ENCODE peak calls at places on chromosomes 13 and 19, in six cellular contexts. G is dorsolateral prefrontal cortex, V is mucosa of descending colon, D is transverse colon, N is left lung, H is upper lobe of left lung. C is an unnamed sample.

GRCh38 chr13:66424417-66424816 is 805.7 kb downstream of the PCDH9 start:
- DNase-seq in G (no peak), V (no peak), D (no peak), N (no peak), H (no peak), C (no peak)

GRCh38 chr13:27192896-27193295 is 21.3 kb upstream of the USP12 start:
- DNase-seq in G (no peak), V (no peak), D (no peak), N (no peak), H (no peak), C (no peak)

GRCh38 chr13:20140487-20140886 is 20.4 kb downstream of the GJA3 start:
- DNase-seq in G (no peak), V (no peak), D (no peak), N (no peak), H (no peak), C (no peak)

GRCh38 chr13:105452895-105453294 is 1082.6 kb downstream of the EFNB2 start:
- DNase-seq in G (no peak), V (no peak), D (no peak), N (no peak), H (no peak), C (no peak)

GRCh38 chr19:29878973-29879654 is 62.9 kb upstream of the URI1 start:
- DNase-seq in G (peak; percentile 13), V (no peak), D (no peak), N (no peak), H (no peak), C (no peak)

GRCh38 chr13:54647275-54647674 is 1618.7 kb downstream of the OLFM4 start:
- DNase-seq in G (no peak), V (no peak), D (no peak), N (no peak), H (no peak), C (no peak)

GRCh38 chr13:23799945-23800344 is 89.3 kb downstream of the MIPEP start:
- DNase-seq in G (no peak), V (no peak), D (no peak), N (no peak), H (no peak), C (peak; percentile 55)

GRCh38 chr13:90906554-90906953 is 440.9 kb upstream of the MIR17HG start:
- DNase-seq in G (no peak), V (no peak), D (no peak), N (no peak), H (no peak), C (no peak)

GRCh38 chr13:110109910-110110309 is 197.0 kb downstream of the COL4A1 start:
- DNase-seq in G (no peak), V (peak; percentile 63), D (peak; percentile 28), N (no peak), H (no peak), C (no peak)

GRCh38 chr19:51327066-51327985 is 14.6 kb downstream of the VSIG10L start:
- DNase-seq in G (no peak), V (no peak), D (peak; percentile 43), N (peak; percentile 84), H (peak; percentile 41), C (peak; percentile 89)

GRCh38 chr13:41848435-41849255 is 112.3 kb downstream of the VWA8 start:
- DNase-seq in G (no peak), V (no peak), D (no peak), N (no peak), H (no peak), C (no peak)

GRCh38 chr13:49305824-49306425 is 58.2 kb downstream of the CDADC1 start:
- DNase-seq in G (no peak), V (no peak), D (no peak), N (peak; percentile 70), H (no peak), C (no peak)

GRCh38 chr19:54035215-54036178 is 28.2 kb downstream of the VSTM1 start:
- DNase-seq in G (no peak), V (no peak), D (no peak), N (no peak), H (no peak), C (no peak)

GRCh38 chr19:50512999-50513745 is 541 bp downstream of the ASPDH start:
- DNase-seq in G (no peak), V (peak; percentile 35), D (no peak), N (peak; percentile 27), H (no peak), C (no peak)

GRCh38 chr19:14381689-14382474 is 638 bp downstream of the ADGRE5 start:
- DNase-seq in G (no peak), V (peak; percentile 78), D (peak; percentile 81), N (peak; percentile 84), H (peak; percentile 77), C (peak; percentile 25)

GRCh38 chr19:50500753-50501151 is 10.2 kb downstream of the JOSD2 start:
- DNase-seq in G (no peak), V (peak; percentile 28), D (no peak), N (peak; percentile 69), H (no peak), C (no peak)

GRCh38 chr13:110637747-110638146 is 22.4 kb downstream of the NAXD start:
- DNase-seq in G (no peak), V (no peak), D (no peak), N (peak; percentile 28), H (no peak), C (no peak)

GRCh38 chr19:17358395-17358794 is 18.7 kb downstream of the PLVAP start:
- DNase-seq in G (no peak), V (no peak), D (no peak), N (no peak), H (no peak), C (no peak)

GRCh38 chr19:1244693-1245451 is 3.3 kb downstream of the ATP5F1D start:
- DNase-seq in G (no peak), V (peak; percentile 89), D (peak; percentile 85), N (peak; percentile 93), H (peak; percentile 86), C (no peak)

GRCh38 chr19:1512671-1513491 is at the start of gene ADAMTSL5:
- DNase-seq in G (no peak), V (peak; percentile 73), D (peak; percentile 84), N (peak; percentile 85), H (peak; percentile 44), C (peak; percentile 91)

GRCh38 chr19:28430214-28430613 is 782.7 kb downstream of the UQCRFS1 start:
- DNase-seq in G (no peak), V (no peak), D (no peak), N (no peak), H (no peak), C (no peak)

GRCh38 chr19:32373614-32374295 is 28.3 kb downstream of the ZNF507 start:
- DNase-seq in G (no peak), V (no peak), D (peak; percentile 42), N (no peak), H (peak; percentile 65), C (no peak)

GRCh38 chr19:11069451-11070009 is 19.7 kb upstream of the LDLR start:
- DNase-seq in G (no peak), V (no peak), D (no peak), N (no peak), H (peak; percentile 25), C (no peak)

GRCh38 chr19:42325896-42326771 is 699 bp downstream of the MEGF8 start:
- DNase-seq in G (no peak), V (peak; percentile 69), D (no peak), N (no peak), H (no peak), C (peak; percentile 74)
- TF ChIP-seq CTCF in G (no peak), V (no peak), D (no peak), N (no peak), H (peak; percentile 20), C (no peak)

DNA sequence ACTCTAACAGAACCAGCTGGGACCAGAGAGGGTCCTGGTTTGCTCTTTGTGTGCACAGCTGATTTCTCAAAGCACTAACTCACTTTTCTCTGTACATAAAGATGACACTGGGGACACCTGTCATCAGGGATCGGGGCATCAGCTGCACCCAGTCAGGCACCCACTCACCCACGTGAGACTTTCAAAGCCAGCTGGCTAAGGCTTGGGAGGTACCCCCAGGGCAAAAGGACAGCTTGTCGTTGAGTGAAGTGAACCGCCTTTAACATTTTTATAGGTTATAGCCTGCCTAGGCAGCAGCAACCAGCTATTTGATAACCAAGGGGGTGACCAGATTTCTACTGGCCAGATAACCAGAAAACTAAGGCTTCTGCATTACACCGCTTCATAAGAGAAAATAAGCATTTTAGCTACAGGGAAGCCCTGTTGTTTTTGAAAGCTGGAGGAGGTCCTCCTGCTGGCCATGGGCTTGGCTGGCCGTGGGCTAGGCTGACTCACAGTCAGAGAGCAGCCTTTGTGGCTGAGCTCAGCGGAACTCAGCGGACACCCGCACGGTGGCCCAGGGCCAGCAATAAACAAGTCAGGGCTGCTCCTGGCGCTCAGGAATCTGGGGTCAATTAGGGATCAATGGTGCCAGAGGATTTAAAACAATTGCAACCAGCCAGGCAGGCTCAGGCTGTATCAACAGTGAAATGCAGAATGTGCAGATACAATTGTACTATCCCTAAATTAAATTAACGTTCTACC is 57.1 kb downstream of the ALOX5AP start:
- DNase-seq in G (peak; percentile 87), V (peak; percentile 78), D (peak; percentile 50), N (peak; percentile 85), H (peak; percentile 48), C (no peak)
- TF ChIP-seq CTCF in G (peak; percentile 10), V (no peak), D (no peak), N (no peak), H (no peak), C (no peak)

GRCh38 chr19:3668331-3669133 is 31.7 kb downstream of the PIP5K1C start:
- DNase-seq in G (no peak), V (no peak), D (no peak), N (no peak), H (no peak), C (no peak)

GRCh38 chr19:3667037-3667638 is 33.1 kb downstream of the PIP5K1C start:
- DNase-seq in G (no peak), V (no peak), D (no peak), N (no peak), H (no peak), C (no peak)

GRCh38 chr19:3669134-3669436 is 31.2 kb downstream of the PIP5K1C start:
- DNase-seq in G (peak; percentile 55), V (no peak), D (no peak), N (no peak), H (no peak), C (no peak)

GRCh38 chr19:3665681-3666544 is 34.4 kb downstream of the PIP5K1C start:
- DNase-seq in G (peak; percentile 84), V (peak; percentile 73), D (peak; percentile 70), N (peak; percentile 93), H (peak; percentile 58), C (peak; percentile 92)

GRCh38 chr19:3667766-3668165 is 32.5 kb downstream of the PIP5K1C start:
- DNase-seq in G (no peak), V (no peak), D (no peak), N (no peak), H (no peak), C (no peak)
- TF ChIP-seq CTCF in G (no peak), V (no peak), D (no peak), N (no peak), H (no peak), C (no peak)

DNA sequence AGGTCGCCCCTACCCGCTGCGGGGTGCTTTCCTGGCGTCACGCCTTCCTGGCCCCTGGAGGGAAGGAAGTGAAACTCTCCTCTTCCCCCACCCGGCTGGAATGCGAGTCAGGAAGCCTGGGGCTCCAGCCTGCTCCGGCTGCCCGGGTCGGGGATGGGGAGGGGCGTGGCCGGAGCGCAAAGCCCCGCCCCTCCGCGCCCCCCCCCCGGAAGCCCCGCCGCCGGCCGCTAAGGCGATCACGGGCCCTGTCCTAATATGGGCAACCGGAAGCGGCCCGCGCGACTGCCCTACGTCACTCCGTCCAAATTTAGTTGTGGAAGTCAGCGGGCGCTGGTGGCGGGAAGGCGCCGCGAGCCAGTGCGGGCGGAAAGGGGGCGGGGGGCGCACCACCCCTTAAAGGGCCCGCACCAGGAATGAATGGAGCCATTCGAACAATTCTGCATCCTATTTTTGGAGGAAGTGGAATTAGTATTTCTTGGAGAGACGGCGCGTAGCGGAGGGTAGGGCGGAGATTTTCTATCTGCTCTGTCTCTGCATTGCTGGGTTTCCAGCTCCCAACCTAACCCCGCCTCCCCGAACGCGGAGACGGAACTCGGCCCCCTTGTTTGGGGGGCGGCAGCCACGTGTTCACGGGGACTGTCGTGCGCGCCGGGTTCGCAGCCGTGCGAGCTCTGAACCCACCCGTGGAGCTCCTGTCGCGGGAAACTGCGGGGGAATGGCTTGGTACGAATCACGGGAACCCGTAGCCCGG is 1.6 kb downstream of the IER2 start:
- DNase-seq in G (peak; percentile 97), V (peak; percentile 99), D (peak; percentile 98), N (peak; percentile 97), H (peak; percentile 97), C (peak; percentile 96)
- TF ChIP-seq CTCF in G (no peak), V (no peak), D (no peak), N (no peak), H (peak; percentile 8), C (no peak)